ENCODE peak calls at places on chromosomes 13 and 19, in five cellular contexts. M is spleen, J is mesenchymal stem cell, W is heart right ventricle, C is heart left ventricle. Z is an unnamed sample.

GRCh38 chr19:28874742-28875141 is 338.2 kb downstream of the UQCRFS1 start:
- DNase-seq in W (no peak), C (no peak), M (no peak), J (no peak), Z (no peak)

GRCh38 chr19:15191982-15192381 is 8.8 kb downstream of the NOTCH3 start:
- DNase-seq in J (no peak), M (no peak), C (no peak), W (no peak), Z (no peak)

GRCh38 chr19:6439743-6440142 is 6.2 kb upstream of the SLC25A41 start:
- DNase-seq in J (no peak), C (no peak), W (no peak), M (no peak), Z (no peak)

GRCh38 chr13:85405316-85405897 is 393.8 kb downstream of the SLITRK6 start:
- DNase-seq in C (no peak), J (no peak), W (no peak), M (no peak), Z (no peak)

GRCh38 chr19:45113628-45114027 is 20.6 kb downstream of the PPP1R37 start:
- DNase-seq in M (no peak), W (no peak), C (no peak), J (no peak), Z (no peak)

GRCh38 chr19:44585371-44586141 is 27.8 kb upstream of the IGSF23 start:
- DNase-seq in C (no peak), W (no peak), J (no peak), M (no peak), Z (no peak)

GRCh38 chr13:98429531-98429930 is 147.4 kb downstream of the STK24 start:
- DNase-seq in W (no peak), C (no peak), J (no peak), M (no peak), Z (no peak)

GRCh38 chr19:54478677-54479266 is 5.7 kb upstream of the CDC42EP5 start:
- DNase-seq in C (no peak), M (no peak), J (peak; percentile 73), W (no peak), Z (no peak)

GRCh38 chr19:31233288-31233687 is 115.9 kb downstream of the TSHZ3 start:
- DNase-seq in C (no peak), M (no peak), J (peak; percentile 25), W (no peak), Z (no peak)

GRCh38 chr13:36343766-36344165 is 2.4 kb downstream of the SPART start:
- DNase-seq in C (no peak), J (no peak), W (no peak), M (no peak), Z (no peak)

GRCh38 chr13:80339578-80339840 is 1.4 kb downstream of the SPRY2 start:
- DNase-seq in C (no peak), M (no peak), J (no peak), W (no peak), Z (no peak)

GRCh38 chr19:39032164-39032918 is at the start of gene FBXO27:
- DNase-seq in W (peak; percentile 12), M (no peak), C (peak; percentile 48), J (no peak), Z (peak; percentile 81)

GRCh38 chr19:4577020-4577782 is 17.7 kb upstream of the SEMA6B start:
- DNase-seq in C (no peak), J (peak; percentile 33), M (no peak), W (no peak), Z (no peak)

GRCh38 chr13:29452773-29453574 is 142.5 kb downstream of the SLC7A1 start:
- DNase-seq in M (no peak), J (no peak), C (no peak), W (no peak), Z (no peak)

GRCh38 chr19:32287086-32287485 is 58.3 kb upstream of the ZNF507 start:
- DNase-seq in W (no peak), M (no peak), C (no peak), J (no peak), Z (no peak)

GRCh38 chr19:34128558-34129250 is 43.6 kb upstream of the LSM14A start:
- DNase-seq in C (no peak), M (no peak), W (no peak), J (no peak), Z (no peak)

GRCh38 chr19:30450101-30450500 is 77.9 kb downstream of the ZNF536 start:
- DNase-seq in W (peak; percentile 74), M (peak; percentile 62), C (peak; percentile 51), J (no peak), Z (no peak)

GRCh38 chr13:50916701-50917184 is 7.2 kb downstream of the RNASEH2B start:
- DNase-seq in C (no peak), M (no peak), W (peak; percentile 10), J (peak; percentile 9), Z (no peak)

GRCh38 chr13:50650936-50651638 is 192.4 kb downstream of the DLEU7 start:
- DNase-seq in C (no peak), M (no peak), J (peak; percentile 67), W (no peak), Z (no peak)

GRCh38 chr19:4352701-4353121 is 9.3 kb downstream of the MPND start:
- DNase-seq in J (peak; percentile 73), C (no peak), W (no peak), M (peak; percentile 79), Z (peak; percentile 66)

GRCh38 chr13:21672811-21673591 is 2.1 kb downstream of the FGF9 start:
- DNase-seq in C (no peak), W (no peak), J (no peak), M (no peak), Z (no peak)

GRCh38 chr19:17243854-17244617 is 1.7 kb downstream of the NR2F6 start:
- DNase-seq in W (peak; percentile 72), J (peak; percentile 54), C (peak; percentile 82), M (no peak), Z (peak; percentile 78)

GRCh38 chr19:14487370-14488125 is 8.4 kb downstream of the GIPC1 start:
- DNase-seq in W (no peak), J (no peak), C (no peak), M (no peak), Z (no peak)

GRCh38 chr13:40682449-40683240 is 16.2 kb upstream of the FOXO1 start:
- DNase-seq in J (peak; percentile 36), C (no peak), M (no peak), W (no peak), Z (no peak)
- H3K4me3 ChIP-seq in J (no peak overlapping the region), C (no peak overlapping the region), M (no peak overlapping the region), W (no peak overlapping the region), Z (no peak overlapping the region)

DNA sequence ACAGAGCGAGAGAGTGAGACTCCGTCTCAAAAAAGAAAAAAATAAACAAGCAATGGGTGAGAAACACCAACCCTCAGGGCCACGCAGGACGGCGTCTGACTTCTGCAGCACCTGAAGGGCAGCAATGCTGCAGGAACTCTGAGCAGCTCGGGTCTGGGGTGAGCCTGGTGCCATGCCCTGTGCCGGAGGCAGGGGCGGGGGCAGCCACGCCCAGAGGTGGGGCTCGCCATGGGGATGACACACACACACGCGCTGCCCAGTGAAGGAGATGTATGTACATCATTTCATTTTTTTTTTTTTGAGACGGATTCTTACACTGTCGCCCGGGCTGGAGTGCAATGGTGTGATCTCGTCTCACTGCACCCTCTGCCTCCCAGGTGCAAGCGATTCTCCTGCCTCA is 24.3 kb downstream of the GPX4 start:
- DNase-seq in C (no peak), M (no peak), J (no peak), W (no peak), Z (no peak)
- H3K4me1 ChIP-seq in C (peaks cover 63% of the 10 kb centered on the region), M (peaks cover 65% of the 10 kb centered on the region), J (peaks cover 70% of the 10 kb centered on the region), W (peaks cover 13% of the 10 kb centered on the region), Z (no peaks in the 10 kb centered on the region)

GRCh38 chr13:44365008-44365407 is 8.6 kb upstream of the SERP2 start:
- DNase-seq in J (peak; percentile 53), M (no peak), C (no peak), W (no peak), Z (no peak)

GRCh38 chr13:44362394-44363040 is 11.1 kb upstream of the SERP2 start:
- DNase-seq in W (no peak), M (no peak), C (no peak), J (peak; percentile 80), Z (no peak)

GRCh38 chr13:44365899-44366298 is 7.7 kb upstream of the SERP2 start:
- DNase-seq in W (no peak), M (no peak), C (no peak), J (no peak), Z (no peak)

GRCh38 chr13:44364019-44364418 is 9.6 kb upstream of the SERP2 start:
- DNase-seq in M (no peak), J (no peak), C (peak; percentile 63), W (peak; percentile 40), Z (no peak)

DNA sequence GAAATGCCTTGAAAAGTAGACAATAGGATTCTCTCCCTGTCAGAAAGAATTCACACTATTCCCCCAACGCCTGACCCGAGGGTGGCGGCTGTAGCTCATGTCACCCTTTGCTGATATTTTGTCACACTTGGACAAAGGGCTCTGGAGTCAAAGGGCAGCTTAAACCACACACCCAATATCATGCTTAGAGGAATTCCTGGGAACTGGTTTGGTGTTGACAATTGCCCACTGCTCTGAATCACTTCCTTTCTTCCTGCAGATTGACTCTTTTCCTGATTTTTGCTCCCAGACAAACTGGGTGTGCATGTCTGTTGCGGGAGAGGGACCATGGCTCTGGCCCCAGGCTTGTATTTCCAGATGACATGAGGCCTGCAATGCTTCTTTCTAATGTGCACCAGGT is 9.0 kb upstream of the SERP2 start:
- DNase-seq in J (peak; percentile 68), C (no peak), W (no peak), M (no peak), Z (no peak)
- H3K27ac ChIP-seq in J (peak overlapping the region; percentile 9), C (peak overlapping the region; percentile 52), W (peak overlapping the region; percentile 33), M (no peak overlapping the region), Z (no peak overlapping the region)

DNA sequence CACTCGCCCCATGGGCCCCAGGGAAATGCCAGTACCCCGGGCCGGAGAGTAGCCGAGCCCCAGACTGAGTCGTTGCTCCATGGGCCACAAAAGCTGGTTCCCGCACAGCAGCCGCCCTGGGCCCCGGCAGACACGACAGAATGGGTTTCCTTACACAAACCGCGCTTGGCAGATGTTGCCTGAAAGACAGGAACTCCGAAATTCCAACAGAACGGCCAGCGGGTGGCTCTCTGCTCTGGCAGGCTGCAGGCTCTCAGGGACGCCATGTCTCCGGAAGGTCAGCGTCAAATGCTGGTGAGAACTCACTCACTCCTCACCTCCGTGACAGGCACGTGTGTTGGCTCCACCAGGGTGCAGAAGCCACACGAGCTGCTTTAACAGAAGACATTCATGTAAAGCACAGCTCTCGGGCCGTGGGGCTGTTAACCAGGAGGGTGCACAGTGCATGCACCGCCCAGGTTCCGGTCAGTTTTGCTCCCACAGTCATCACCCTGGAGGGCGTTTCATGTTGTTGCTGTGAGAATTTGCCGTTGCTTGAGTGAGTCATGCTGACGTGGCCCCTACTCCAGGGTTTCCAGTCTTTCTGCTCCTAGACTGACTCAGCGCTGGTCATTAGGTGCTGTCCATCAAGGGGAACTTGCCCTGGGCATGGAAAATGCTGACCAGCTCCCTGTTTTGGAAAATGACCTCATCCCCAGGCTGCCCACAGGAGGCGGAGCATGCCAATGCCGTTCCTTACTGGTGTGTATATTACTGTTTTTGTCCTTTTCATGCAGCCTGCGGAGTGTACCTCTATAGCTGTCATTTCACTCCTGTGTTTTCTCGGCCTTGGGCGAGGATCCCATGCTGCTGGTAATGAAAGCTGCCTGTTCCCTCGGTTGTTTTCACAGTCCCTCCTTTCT is 44.8 kb downstream of the ANKRD10 start:
- DNase-seq in J (peak; percentile 100), W (peak; percentile 92), C (peak; percentile 97), M (peak; percentile 78), Z (peak; percentile 96)
- H3K4me3 ChIP-seq in J (no peak overlapping the region), W (peak overlapping the region; percentile 52), C (peak overlapping the region; percentile 18), M (peak overlapping the region; percentile 11), Z (no peak overlapping the region)